ENCODE peak calls at places on chromosomes 5 and 9, in nine cellular contexts. R is fibroblast of the aortic adventitia, S is endothelial cell of umbilical vein, J is mucosa of descending colon, H is foreskin fibroblast, E is cardiac muscle cell, W is testis, X is brain microvascular endothelial cell, B is heart left ventricle. Q is an unnamed sample.

GRCh38 chr9:91948423-91949292 is 1.4 kb downstream of the ROR2 start:
- DNase-seq in R (peak; percentile 45), S (no peak), J (peak; percentile 78), H (no peak), E (peak; percentile 80), W (peak; percentile 57), X (peak; percentile 20), B (peak; percentile 31), Q (no peak)

GRCh38 chr5:180332051-180332517 is 21.1 kb downstream of the GFPT2 start:
- DNase-seq in R (peak; percentile 71), S (no peak), J (no peak), H (no peak), E (peak; percentile 53), W (no peak), X (no peak), B (no peak), Q (no peak)

GRCh38 chr9:91682806-91683205 is 259.2 kb upstream of the NFIL3 start:
- DNase-seq in R (peak; percentile 39), S (no peak), J (no peak), H (peak; percentile 28), E (peak; percentile 30), W (no peak), X (peak; percentile 85), B (no peak), Q (no peak)

GRCh38 chr5:139696894-139697658 is 48.9 kb downstream of the CXXC5 start:
- DNase-seq in R (peak; percentile 84), S (peak; percentile 55), J (peak; percentile 71), H (peak; percentile 74), E (peak; percentile 87), W (peak; percentile 82), X (peak; percentile 88), B (peak; percentile 89), Q (peak; percentile 69)

GRCh38 chr5:107671742-107672211 is 1.0 kb upstream of the EFNA5 start:
- DNase-seq in R (peak; percentile 45), S (peak; percentile 74), J (no peak), H (peak; percentile 67), E (peak; percentile 61), W (no peak), X (peak; percentile 48), B (no peak), Q (no peak)

GRCh38 chr5:142803428-142804111 is 33.4 kb downstream of the ARHGAP26 start:
- DNase-seq in R (no peak), S (peak; percentile 68), J (no peak), H (no peak), E (peak; percentile 86), W (no peak), X (peak; percentile 94), B (peak; percentile 75), Q (peak; percentile 63)

GRCh38 chr5:72244862-72245371 is 75.1 kb downstream of the MRPS27 start:
- DNase-seq in R (peak; percentile 75), S (peak; percentile 78), J (no peak), H (peak; percentile 60), E (peak; percentile 68), W (peak; percentile 62), X (peak; percentile 56), B (peak; percentile 22), Q (no peak)

GRCh38 chr9:123544007-123544827 is 188.2 kb downstream of the CRB2 start:
- DNase-seq in R (peak; percentile 67), S (peak; percentile 56), J (no peak), H (no peak), E (peak; percentile 65), W (peak; percentile 33), X (peak; percentile 10), B (no peak), Q (no peak)

GRCh38 chr5:64811050-64811640 is 42.4 kb downstream of the CWC27 start:
- DNase-seq in R (peak; percentile 86), S (peak; percentile 65), J (no peak), H (peak; percentile 46), E (peak; percentile 82), W (no peak), X (peak; percentile 62), B (no peak), Q (peak; percentile 9)

GRCh38 chr9:133955821-133956411 is 36.2 kb downstream of the VAV2 start:
- DNase-seq in R (peak; percentile 15), S (peak; percentile 56), J (peak; percentile 40), H (peak; percentile 33), E (peak; percentile 59), W (no peak), X (no peak), B (no peak), Q (no peak)

GRCh38 chr5:181173027-181173419 is 25.6 kb downstream of the OR2V2 start:
- DNase-seq in R (no peak), S (no peak), J (no peak), H (no peak), E (no peak), W (peak; percentile 52), X (no peak), B (no peak), Q (no peak)

GRCh38 chr9:125519741-125520140 is 187.3 kb downstream of the MAPKAP1 start:
- DNase-seq in R (no peak), S (no peak), J (no peak), H (no peak), E (no peak), W (no peak), X (no peak), B (no peak), Q (no peak)

GRCh38 chr5:150211156-150212030 is 21.5 kb downstream of the SLC6A7 start:
- DNase-seq in R (no peak), S (no peak), J (peak; percentile 78), H (no peak), E (no peak), W (no peak), X (no peak), B (no peak), Q (no peak)

GRCh38 chr5:167993771-167994170 is 297.7 kb upstream of the WWC1 start:
- DNase-seq in R (no peak), S (no peak), J (no peak), H (no peak), E (no peak), W (no peak), X (no peak), B (no peak), Q (no peak)

GRCh38 chr9:104606202-104606601 is 775 bp upstream of the OR13C2 start:
- DNase-seq in R (no peak), S (no peak), J (no peak), H (no peak), E (no peak), W (no peak), X (no peak), B (no peak), Q (no peak)

GRCh38 chr5:154086123-154086522 is 47.4 kb downstream of the MFAP3 start:
- DNase-seq in R (no peak), S (no peak), J (no peak), H (no peak), E (no peak), W (no peak), X (no peak), B (no peak), Q (no peak)

GRCh38 chr9:82467478-82467877 is 478.9 kb downstream of the SPATA31D1 start:
- DNase-seq in R (peak; percentile 2), S (no peak), J (no peak), H (no peak), E (no peak), W (no peak), X (no peak), B (no peak), Q (no peak)

GRCh38 chr5:67315082-67315801 is 118.6 kb upstream of the CD180 start:
- DNase-seq in R (peak; percentile 58), S (peak; percentile 81), J (no peak), H (no peak), E (peak; percentile 66), W (no peak), X (peak; percentile 53), B (no peak), Q (no peak)
- TF ChIP-seq CTCF in R (no peak), S (no peak), J (no peak), H (no peak), E (no peak), W (no peak), X (no peak), B (no peak), Q (no peak)

GRCh38 chr5:55223219-55223987 is 3.7 kb downstream of the MCIDAS start:
- DNase-seq in R (no peak), S (no peak), J (no peak), H (no peak), E (no peak), W (no peak), X (no peak), B (no peak), Q (no peak)
- H3K4me3 ChIP-seq in R (no peak overlapping the region), S (no peak overlapping the region), J (no peak overlapping the region), H (no peak overlapping the region), E (peak overlapping the region; percentile 14), W (no peak overlapping the region), X (no peak overlapping the region), B (no peak overlapping the region), Q (no peak overlapping the region)

DNA sequence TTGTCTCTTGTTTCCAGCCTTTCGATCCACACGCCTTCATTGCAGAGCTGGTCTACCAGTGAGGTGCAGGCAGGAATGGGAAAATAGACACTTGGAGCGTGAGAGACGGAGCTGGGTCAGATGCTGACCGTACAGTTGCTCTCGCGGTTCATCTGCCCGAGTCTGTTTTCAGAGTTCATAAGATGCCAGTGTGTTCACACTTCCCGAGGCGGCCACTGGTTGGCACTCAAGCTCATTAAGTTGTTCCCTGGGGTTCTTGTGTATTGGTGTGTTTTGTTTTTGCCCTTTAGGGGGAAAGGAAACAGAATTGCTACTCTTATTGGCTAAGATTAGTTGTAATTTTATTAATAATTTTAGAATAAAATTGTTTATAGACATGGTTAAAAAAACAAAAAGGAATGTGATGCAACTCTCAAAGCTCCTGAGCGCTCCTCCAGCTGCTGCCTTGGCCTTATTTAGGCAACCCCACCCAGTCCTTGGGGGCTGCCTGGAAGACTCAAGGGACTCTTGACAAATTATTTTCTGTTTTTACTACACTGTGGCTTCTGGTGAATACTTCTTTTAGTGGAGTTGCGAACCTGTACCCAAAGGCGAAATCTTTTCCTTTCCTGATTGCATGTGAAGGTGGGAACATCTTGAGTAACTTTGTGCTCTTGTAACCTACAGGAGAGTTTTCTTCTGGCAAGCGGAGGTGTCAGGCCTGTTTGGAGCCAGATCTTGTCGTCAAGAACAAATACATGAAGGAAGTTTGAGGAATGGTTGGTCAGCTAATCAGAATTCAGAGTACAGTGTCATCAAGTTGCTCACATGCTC is 146.1 kb downstream of the MAST4 start:
- DNase-seq in R (no peak), S (no peak), J (peak; percentile 28), H (no peak), E (no peak), W (peak; percentile 54), X (peak; percentile 3), B (peak; percentile 25), Q (no peak)
- TF ChIP-seq CTCF in R (no peak), S (peak; percentile 16), J (peak; percentile 11), H (no peak), E (no peak), W (peak; percentile 19), X (peak; percentile 48), B (peak; percentile 47), Q (no peak)

DNA sequence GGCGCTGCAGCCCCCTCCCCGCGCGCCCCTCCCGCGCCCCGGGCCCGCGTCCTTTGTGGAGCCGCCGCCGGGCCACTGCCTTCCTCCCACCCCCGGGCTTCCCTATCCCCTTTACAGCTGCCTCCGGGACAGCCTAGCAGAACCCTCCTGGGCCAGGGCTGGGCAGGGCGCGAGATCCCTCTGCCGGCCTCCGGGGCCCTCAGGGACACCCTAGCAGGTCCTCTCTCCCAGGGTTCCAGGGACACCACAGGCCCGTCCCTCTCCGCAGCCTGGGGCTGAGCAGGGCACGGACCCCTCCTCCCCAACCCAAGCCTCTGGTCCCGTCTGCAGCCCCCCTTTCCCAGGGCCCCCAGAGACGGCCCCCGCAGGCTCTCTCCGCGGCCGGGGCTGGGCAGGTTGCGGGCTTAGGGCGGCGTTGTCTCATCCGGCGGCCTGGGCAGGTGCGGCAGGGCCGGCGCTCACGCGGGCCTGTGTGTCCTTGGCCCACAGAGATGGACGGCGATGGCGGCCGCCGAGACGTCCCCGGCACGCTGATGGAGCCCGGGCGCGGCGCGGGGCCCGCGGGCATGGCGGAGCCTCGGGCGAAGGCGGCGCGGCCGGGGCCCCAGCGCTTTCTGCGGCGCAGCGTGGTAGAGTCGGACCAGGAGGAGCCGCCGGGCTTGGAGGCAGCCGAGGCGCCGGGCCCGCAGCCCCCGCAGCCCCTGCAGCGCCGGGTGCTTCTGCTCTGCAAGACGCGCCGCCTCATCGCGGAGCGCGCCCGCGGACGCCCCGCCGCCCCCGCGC is 691 bp downstream of the WNK2 start:
- DNase-seq in R (no peak), S (no peak), J (peak; percentile 64), H (no peak), E (no peak), W (peak; percentile 33), X (no peak), B (no peak), Q (no peak)
- H3K4me3 ChIP-seq in R (no peak overlapping the region), S (no peak overlapping the region), J (peak overlapping the region; percentile 38), H (no peak overlapping the region), E (peak overlapping the region; percentile 51), W (peak overlapping the region; percentile 49), X (no peak overlapping the region), B (peak overlapping the region; percentile 59), Q (no peak overlapping the region)

Q was measured in BJ.